ENCODE peak calls at places on chromosomes 6 and 20, in six cellular contexts. One of them, this sample, is unnamed.

GRCh38 chr6:33014841-33015634 is 5.6 kb upstream of the HLA-DOA start:
- DNase-seq in iPS-NIHi11: peak
- DNase-seq in WTC11: no peak
- DNase-seq in NCI-H446 treated with DMSO at 0.1 percent for 48 hours: peak
- DNase-seq in HAP-1: peak
- DNase-seq in HS-5: peak
- DNase-seq in this sample: no peak

GRCh38 chr20:50367104-50367674 is 143.0 kb upstream of the PTPN1 start:
- DNase-seq in WTC11: no peak
- DNase-seq in iPS-NIHi11: no peak
- DNase-seq in HS-5: no peak
- DNase-seq in HAP-1: peak
- DNase-seq in NCI-H446 treated with DMSO at 0.1 percent for 48 hours: no peak
- DNase-seq in this sample: no peak

GRCh38 chr6:137191670-137192069 is 18.2 kb upstream of the IL22RA2 start:
- DNase-seq in HS-5: no peak
- DNase-seq in HAP-1: no peak
- DNase-seq in iPS-NIHi11: no peak
- DNase-seq in WTC11: no peak
- DNase-seq in NCI-H446 treated with DMSO at 0.1 percent for 48 hours: no peak
- DNase-seq in this sample: no peak

GRCh38 chr20:52937701-52938100 is 34.5 kb upstream of the TSHZ2 start:
- DNase-seq in NCI-H446 treated with DMSO at 0.1 percent for 48 hours: no peak
- DNase-seq in iPS-NIHi11: no peak
- DNase-seq in HS-5: no peak
- DNase-seq in HAP-1: no peak
- DNase-seq in WTC11: no peak
- DNase-seq in this sample: no peak

GRCh38 chr20:64086801-64087200 is 2.6 kb upstream of the LKAAEAR1 start:
- DNase-seq in HAP-1: no peak
- DNase-seq in iPS-NIHi11: no peak
- DNase-seq in HS-5: no peak
- DNase-seq in NCI-H446 treated with DMSO at 0.1 percent for 48 hours: no peak
- DNase-seq in WTC11: no peak
- DNase-seq in this sample: no peak

GRCh38 chr6:75204959-75205775 is 686 bp downstream of the COL12A1 start:
- DNase-seq in HAP-1: no peak
- DNase-seq in WTC11: peak
- DNase-seq in HS-5: no peak
- DNase-seq in NCI-H446 treated with DMSO at 0.1 percent for 48 hours: no peak
- DNase-seq in iPS-NIHi11: no peak
- DNase-seq in this sample: no peak

GRCh38 chr6:141877275-141877983 is 255.3 kb upstream of the GJE1 start:
- DNase-seq in HS-5: no peak
- DNase-seq in WTC11: no peak
- DNase-seq in iPS-NIHi11: no peak
- DNase-seq in HAP-1: peak
- DNase-seq in NCI-H446 treated with DMSO at 0.1 percent for 48 hours: no peak
- DNase-seq in this sample: no peak

GRCh38 chr20:19875746-19876145 is 117.7 kb downstream of the RIN2 start:
- DNase-seq in HAP-1: no peak
- DNase-seq in HS-5: no peak
- DNase-seq in iPS-NIHi11: no peak
- DNase-seq in NCI-H446 treated with DMSO at 0.1 percent for 48 hours: no peak
- DNase-seq in WTC11: no peak
- DNase-seq in this sample: no peak

GRCh38 chr20:20754758-20755157 is 42.3 kb upstream of the RALGAPA2 start:
- DNase-seq in HS-5: no peak
- DNase-seq in NCI-H446 treated with DMSO at 0.1 percent for 48 hours: no peak
- DNase-seq in HAP-1: no peak
- DNase-seq in iPS-NIHi11: no peak
- DNase-seq in WTC11: no peak
- DNase-seq in this sample: no peak

GRCh38 chr6:13664703-13665352 is 46.8 kb downstream of the RANBP9 start:
- DNase-seq in iPS-NIHi11: no peak
- DNase-seq in HAP-1: no peak
- DNase-seq in HS-5: no peak
- DNase-seq in NCI-H446 treated with DMSO at 0.1 percent for 48 hours: no peak
- DNase-seq in WTC11: no peak
- DNase-seq in this sample: no peak

GRCh38 chr6:158978752-158979151 is 21.2 kb downstream of the RSPH3 start:
- DNase-seq in WTC11: no peak
- DNase-seq in HS-5: peak
- DNase-seq in HAP-1: no peak
- DNase-seq in iPS-NIHi11: no peak
- DNase-seq in NCI-H446 treated with DMSO at 0.1 percent for 48 hours: no peak
- DNase-seq in this sample: no peak

GRCh38 chr6:111872521-111873177 is 603 bp downstream of the FYN start:
- DNase-seq in HAP-1: no peak
- DNase-seq in HS-5: no peak
- DNase-seq in WTC11: peak
- DNase-seq in NCI-H446 treated with DMSO at 0.1 percent for 48 hours: no peak
- DNase-seq in iPS-NIHi11: peak
- DNase-seq in this sample: peak

GRCh38 chr6:130677766-130678165 is 149.4 kb upstream of the SMLR1 start:
- DNase-seq in iPS-NIHi11: no peak
- DNase-seq in HS-5: no peak
- DNase-seq in WTC11: no peak
- DNase-seq in HAP-1: no peak
- DNase-seq in NCI-H446 treated with DMSO at 0.1 percent for 48 hours: no peak
- DNase-seq in this sample: no peak

GRCh38 chr6:111804627-111805235 is 68.5 kb downstream of the FYN start:
- DNase-seq in HS-5: no peak
- DNase-seq in iPS-NIHi11: no peak
- DNase-seq in NCI-H446 treated with DMSO at 0.1 percent for 48 hours: no peak
- DNase-seq in WTC11: no peak
- DNase-seq in HAP-1: no peak
- DNase-seq in this sample: peak

GRCh38 chr20:36461600-36462439 is 79.5 kb upstream of the MYL9 start:
- DNase-seq in iPS-NIHi11: peak
- DNase-seq in HAP-1: peak
- DNase-seq in HS-5: no peak
- DNase-seq in WTC11: peak
- DNase-seq in NCI-H446 treated with DMSO at 0.1 percent for 48 hours: no peak
- DNase-seq in this sample: peak